ENCODE peak calls at places on chromosomes 4 and X, in eight cellular contexts. U, K, W, N, P, H, J and B are unnamed samples.

GRCh38 chr4:103754844-103755243 is 35.1 kb upstream of the TACR3 start:
- DNase-seq in U (no peak), K (peak; percentile 0), W (no peak), N (no peak), P (no peak), H (no peak), J (no peak), B (no peak)

GRCh38 chrX:38919202-38919601 is 117.9 kb downstream of the MID1IP1 start:
- DNase-seq in U (no peak), K (no peak), W (no peak), N (no peak), P (no peak), H (no peak), J (no peak), B (no peak)

GRCh38 chr4:4995103-4995761 is 24.0 kb downstream of the CYTL1 start:
- DNase-seq in U (peak; percentile 63), K (peak; percentile 65), W (peak; percentile 83), N (peak; percentile 85), P (peak; percentile 5), H (peak; percentile 56), J (peak; percentile 71), B (peak; percentile 66)

GRCh38 chrX:34770511-34770910 is 113.4 kb upstream of the TMEM47 start:
- DNase-seq in U (no peak), K (peak; percentile 18), W (peak; percentile 8), N (no peak), P (no peak), H (no peak), J (no peak), B (no peak)

GRCh38 chr4:119666653-119667091 is 38.1 kb upstream of the PDE5A start:
- DNase-seq in U (no peak), K (no peak), W (no peak), N (no peak), P (no peak), H (no peak), J (no peak), B (no peak)

GRCh38 chr4:118772149-118773081 is 63.5 kb downstream of the SEC24D start:
- DNase-seq in U (peak; percentile 74), K (peak; percentile 82), W (peak; percentile 36), N (no peak), P (no peak), H (no peak), J (no peak), B (no peak)

GRCh38 chr4:38150766-38151165 is 190.6 kb downstream of the PTTG2 start:
- DNase-seq in U (no peak), K (peak; percentile 55), W (peak; percentile 77), N (no peak), P (no peak), H (no peak), J (no peak), B (no peak)

GRCh38 chrX:147803948-147804347 is 107.8 kb upstream of the FMR1 start:
- DNase-seq in U (peak; percentile 52), K (peak; percentile 0), W (peak; percentile 15), N (no peak), P (no peak), H (no peak), J (no peak), B (no peak)

GRCh38 chr4:89482248-89482647 is 174.6 kb upstream of the GPRIN3 start:
- DNase-seq in U (peak; percentile 29), K (peak; percentile 70), W (peak; percentile 11), N (no peak), P (no peak), H (no peak), J (no peak), B (no peak)

GRCh38 chr4:84499065-84499982 is at the start of gene NKX6-1:
- DNase-seq in U (peak; percentile 75), K (peak; percentile 29), W (peak; percentile 86), N (peak; percentile 92), P (no peak), H (no peak), J (no peak), B (peak; percentile 60)

GRCh38 chr4:108834167-108834566 is 71.3 kb upstream of the ETNPPL start:
- DNase-seq in U (no peak), K (peak; percentile 37), W (peak; percentile 56), N (no peak), P (no peak), H (no peak), J (no peak), B (no peak)

GRCh38 chr4:16026155-16026761 is 57.6 kb downstream of the PROM1 start:
- DNase-seq in U (peak; percentile 62), K (peak; percentile 77), W (peak; percentile 35), N (no peak), P (no peak), H (no peak), J (no peak), B (no peak)

GRCh38 chr4:94519925-94520789 is 68.4 kb downstream of the PDLIM5 start:
- DNase-seq in U (peak; percentile 19), K (no peak), W (no peak), N (no peak), P (no peak), H (no peak), J (no peak), B (no peak)

GRCh38 chrX:17082831-17083230 is 136.4 kb downstream of the REPS2 start:
- DNase-seq in U (no peak), K (no peak), W (peak; percentile 9), N (no peak), P (no peak), H (no peak), J (no peak), B (no peak)

GRCh38 chr4:6942238-6942800 is 32.7 kb downstream of the TBC1D14 start:
- DNase-seq in U (peak; percentile 80), K (peak; percentile 97), W (peak; percentile 91), N (no peak), P (peak; percentile 43), H (peak; percentile 30), J (no peak), B (no peak)

GRCh38 chr4:119785963-119786362 is 157.4 kb upstream of the PDE5A start:
- DNase-seq in U (no peak), K (peak; percentile 43), W (peak; percentile 13), N (no peak), P (no peak), H (no peak), J (no peak), B (no peak)

GRCh38 chrX:49001521-49002090 is 458 bp downstream of the GRIPAP1 start:
- DNase-seq in U (peak; percentile 36), K (peak; percentile 47), W (peak; percentile 19), N (peak; percentile 29), P (peak; percentile 15), H (peak; percentile 58), J (no peak), B (peak; percentile 43)

GRCh38 chr4:96736352-96736889 is 896.5 kb downstream of the PDHA2 start:
- DNase-seq in U (no peak), K (peak; percentile 82), W (no peak), N (no peak), P (no peak), H (no peak), J (no peak), B (no peak)

GRCh38 chr4:54958236-54958635 is 167.2 kb downstream of the KDR start:
- DNase-seq in U (no peak), K (no peak), W (no peak), N (no peak), P (no peak), H (no peak), J (no peak), B (no peak)

GRCh38 chrX:3231766-3232165 is 114.7 kb downstream of the MXRA5 start:
- DNase-seq in U (no peak), K (no peak), W (peak; percentile 12), N (no peak), P (no peak), H (no peak), J (no peak), B (no peak)

GRCh38 chr4:47667552-47667951 is 170.3 kb downstream of the CORIN start:
- DNase-seq in U (no peak), K (no peak), W (no peak), N (no peak), P (no peak), H (no peak), J (no peak), B (no peak)

GRCh38 chr4:102759835-102760644 is 728 bp downstream of the MANBA start:
- DNase-seq in U (peak; percentile 91), K (peak; percentile 68), W (peak; percentile 47), N (no peak), P (peak; percentile 1), H (peak; percentile 12), J (no peak), B (no peak)

GRCh38 chr4:78561677-78562076 is 10.1 kb downstream of the ANXA3 start:
- DNase-seq in U (no peak), K (peak; percentile 51), W (no peak), N (no peak), P (no peak), H (no peak), J (no peak), B (no peak)

GRCh38 chrX:77014655-77015377 is 432.4 kb upstream of the FGF16 start:
- DNase-seq in U (no peak), K (no peak), W (no peak), N (peak; percentile 56), P (no peak), H (no peak), J (no peak), B (no peak)

GRCh38 chr4:94517492-94517891 is 65.8 kb downstream of the PDLIM5 start:
- DNase-seq in U (no peak), K (peak; percentile 35), W (no peak), N (no peak), P (no peak), H (no peak), J (no peak), B (no peak)

GRCh38 chr4:187073820-187074219 is 350.2 kb upstream of the FAT1 start:
- DNase-seq in U (no peak), K (no peak), W (no peak), N (no peak), P (no peak), H (no peak), J (no peak), B (no peak)